ENCODE peak calls at places on chromosomes 4 and X, in nine cellular contexts. D is fibroblast of lung; J is neuronal stem cell; E is CD8-positive, alpha-beta T cell; T is prostate gland; C is tibial artery; Z is esophagus squamous epithelium; G is RWPE2; S is transverse colon. Q is an unnamed sample. For H3K9me3, the result is how much of the 10 kb centered on the place peaks cover.

GRCh38 chrX:110420771-110421498 is 62.3 kb downstream of the RTL9 start:
- DNase-seq in T (no peak), C (no peak), E (no peak), G (no peak), S (no peak), J (no peak), Z (no peak), D (no peak), Q (no peak)

GRCh38 chr4:101211146-101211553 is 136.2 kb downstream of the PPP3CA start:
- DNase-seq in Z (no peak), D (peak), C (no peak), S (no peak), E (no peak), G (no peak), T (no peak), J (no peak), Q (no peak)

GRCh38 chrX:138691186-138691585 is 20.3 kb downstream of the FGF13 start:
- DNase-seq in Z (no peak), E (no peak), T (no peak), S (no peak), G (no peak), J (no peak), C (no peak), D (no peak), Q (no peak)

GRCh38 chrX:40273356-40274050 is 175.7 kb upstream of the BCOR start:
- DNase-seq in Z (no peak), G (no peak), J (no peak), S (no peak), C (no peak), E (no peak), D (peak), T (no peak), Q (no peak)

GRCh38 chrX:148466292-148466691 is 34.1 kb upstream of the AFF2 start:
- DNase-seq in T (no peak), C (no peak), Z (no peak), G (no peak), S (no peak), D (no peak), E (no peak), J (no peak), Q (no peak)

GRCh38 chr4:75671802-75672421 is 1.3 kb downstream of the G3BP2 start:
- DNase-seq in T (no peak), G (no peak), S (no peak), Z (no peak), D (peak), E (no peak), J (no peak), C (no peak), Q (no peak)

GRCh38 chr4:94507281-94507680 is 55.5 kb downstream of the PDLIM5 start:
- DNase-seq in J (no peak), T (no peak), Z (no peak), S (no peak), G (no peak), E (no peak), D (no peak), C (no peak), Q (no peak)

GRCh38 chr4:20487852-20488251 is 212.4 kb upstream of the PACRGL start:
- DNase-seq in J (no peak), Z (no peak), S (no peak), G (no peak), D (no peak), T (no peak), C (no peak), E (no peak), Q (no peak)

GRCh38 chr4:151276787-151277557 is at the start of gene PRSS48:
- DNase-seq in Z (no peak), E (no peak), T (peak), C (peak), D (peak), J (peak), G (no peak), S (peak), Q (no peak)

GRCh38 chr4:176769519-176769918 is 23.2 kb downstream of the VEGFC start:
- DNase-seq in J (no peak), T (no peak), D (peak), S (no peak), C (no peak), Z (no peak), E (no peak), G (no peak), Q (no peak)

GRCh38 chr4:138262058-138262838 is 20.1 kb upstream of the SLC7A11 start:
- DNase-seq in Z (no peak), T (no peak), E (no peak), S (no peak), J (no peak), G (no peak), D (no peak), C (no peak), Q (no peak)

GRCh38 chr4:159367421-159368105 is 264.7 kb downstream of the RAPGEF2 start:
- DNase-seq in G (no peak), J (no peak), C (no peak), T (no peak), D (no peak), Z (no peak), S (no peak), E (no peak), Q (no peak)

GRCh38 chrX:14873676-14874049 is 442 bp downstream of the MOSPD2 start:
- DNase-seq in G (no peak), S (no peak), J (no peak), D (no peak), E (no peak), C (no peak), Z (no peak), T (no peak), Q (no peak)

GRCh38 chrX:132592880-132593279 is 104.0 kb upstream of the MBNL3 start:
- DNase-seq in Z (no peak), G (no peak), D (peak), S (no peak), T (no peak), J (peak), E (no peak), C (no peak), Q (no peak)

GRCh38 chrX:67648361-67648760 is 104.5 kb downstream of the AR start:
- DNase-seq in E (no peak), D (no peak), C (no peak), G (no peak), T (no peak), S (no peak), Z (no peak), J (no peak), Q (no peak)

GRCh38 chrX:71081348-71082148 is 13.4 kb upstream of the SNX12 start:
- DNase-seq in D (peak), C (no peak), E (no peak), T (no peak), S (no peak), Z (no peak), J (no peak), G (no peak), Q (no peak)

GRCh38 chr4:13543648-13544555 is at the start of gene NKX3-2:
- DNase-seq in T (no peak), G (peak), S (no peak), C (no peak), J (no peak), E (no peak), D (no peak), Z (no peak), Q (no peak)

GRCh38 chr4:8188085-8188484 is 11.0 kb upstream of the SH3TC1 start:
- DNase-seq in C (no peak), S (no peak), T (no peak), J (no peak), E (no peak), G (peak), D (no peak), Z (no peak), Q (no peak)

GRCh38 chr4:107834241-107834856 is 9.6 kb downstream of the SGMS2 start:
- DNase-seq in D (no peak), T (no peak), S (no peak), Z (no peak), C (no peak), J (no peak), E (no peak), G (no peak), Q (no peak)

DNA sequence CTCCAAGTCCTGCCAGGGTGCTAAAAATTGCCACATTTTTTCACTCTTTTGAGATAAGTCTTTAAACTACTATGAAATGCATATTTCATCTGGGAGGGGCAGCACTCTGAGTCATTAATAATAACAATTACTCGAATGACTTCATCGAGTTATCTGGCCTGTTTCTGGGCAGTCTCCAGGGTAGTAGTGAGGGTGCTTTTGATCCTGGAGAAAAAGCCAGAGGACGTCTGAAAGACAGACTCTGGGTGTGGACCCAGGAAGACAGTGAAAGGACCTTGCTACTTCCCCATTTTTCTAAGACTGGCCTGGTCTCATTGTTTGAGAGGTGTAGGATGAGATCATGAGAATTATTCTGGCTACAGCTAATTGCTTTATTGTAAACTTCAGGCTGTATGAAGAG is 42.2 kb upstream of the SRD5A3 start:
- DNase-seq in C (no peak), D (peak), E (no peak), S (no peak), Z (no peak), J (no peak), T (no peak), G (no peak), Q (no peak)
- H3K9me3 ChIP-seq in C (under half), D (under half), E (under half), S (under half), Z (under half), J (under half), T (under half), G (under half), Q (under half)

DNA sequence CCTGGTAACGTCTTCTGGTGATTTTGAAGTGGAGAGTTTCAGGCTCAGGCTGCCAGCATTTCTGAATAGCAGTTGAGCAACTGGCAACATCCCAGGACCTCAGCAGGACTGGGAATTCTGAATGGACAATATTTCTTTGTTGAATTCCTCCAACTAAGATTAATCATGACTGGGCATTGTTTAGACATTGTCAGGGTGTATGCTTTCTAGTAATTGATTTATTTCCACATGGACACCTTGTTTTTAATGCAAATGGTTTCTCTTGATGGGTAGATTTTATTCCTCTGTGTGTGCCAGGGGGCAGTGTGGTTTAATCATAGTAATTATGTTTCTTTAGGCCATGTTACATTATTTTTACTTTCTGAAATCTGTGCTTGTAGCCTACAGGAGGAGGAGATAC is 1004.7 kb upstream of the LCORL start:
- DNase-seq in D (peak), E (no peak), T (no peak), Z (no peak), C (no peak), G (no peak), J (no peak), S (no peak), Q (no peak)
- H3K9me3 ChIP-seq in D (under half), E (under half), T (under half), Z (under half), C (under half), G (under half), J (under half), S (under half), Q (under half)

GRCh38 chrX:143998261-143998660 is 114.4 kb downstream of the UBE2NL start:
- DNase-seq in Z (no peak), D (no peak), J (no peak), T (no peak), S (no peak), E (no peak), C (no peak), G (no peak), Q (no peak)
- H3K9me3 ChIP-seq in Z (under half), D (under half), J (under half), T (under half), S (under half), E (under half), C (under half), G (under half), Q (under half)

GRCh38 chrX:153515435-153515834 is 2.0 kb upstream of the ATP2B3 start:
- DNase-seq in Z (no peak), C (no peak), T (no peak), G (no peak), E (no peak), S (no peak), D (no peak), J (no peak), Q (no peak)

GRCh38 chrX:153519569-153520285 is 2.3 kb downstream of the ATP2B3 start:
- DNase-seq in C (no peak), D (peak), G (no peak), S (no peak), Z (no peak), J (no peak), T (no peak), E (no peak), Q (no peak)

GRCh38 chrX:153516055-153516454 is 1.4 kb upstream of the ATP2B3 start:
- DNase-seq in G (no peak), T (no peak), D (no peak), S (no peak), E (no peak), Z (no peak), C (no peak), J (no peak), Q (no peak)

GRCh38 chrX:153517941-153518834 is 746 bp downstream of the ATP2B3 start:
- DNase-seq in S (no peak), E (no peak), T (no peak), J (no peak), D (no peak), G (no peak), Z (no peak), C (no peak), Q (no peak)

GRCh38 chrX:153517421-153517820 is at the start of gene ATP2B3:
- DNase-seq in S (no peak), C (no peak), D (no peak), G (no peak), J (no peak), T (no peak), E (no peak), Z (no peak), Q (no peak)
- H3K9me3 ChIP-seq in S (under half), C (under half), D (under half), G (under half), J (under half), T (under half), E (under half), Z (under half), Q (under half)

GRCh38 chr4:1601852-1602525 is 82.1 kb downstream of the FAM53A start:
- DNase-seq in C (no peak), Z (no peak), S (no peak), E (no peak), D (no peak), G (no peak), T (no peak), J (no peak), Q (no peak)

GRCh38 chr4:1601533-1601835 is 82.6 kb downstream of the FAM53A start:
- DNase-seq in C (no peak), Z (no peak), D (no peak), E (no peak), J (no peak), G (no peak), T (no peak), S (no peak), Q (no peak)

GRCh38 chr4:1603413-1604135 is 80.5 kb downstream of the FAM53A start:
- DNase-seq in J (no peak), S (no peak), G (no peak), E (no peak), Z (no peak), D (no peak), T (no peak), C (no peak), Q (no peak)

GRCh38 chr4:1604181-1604705 is 79.9 kb downstream of the FAM53A start:
- DNase-seq in D (no peak), C (no peak), G (no peak), J (no peak), T (no peak), Z (no peak), S (no peak), E (no peak), Q (no peak)

DNA sequence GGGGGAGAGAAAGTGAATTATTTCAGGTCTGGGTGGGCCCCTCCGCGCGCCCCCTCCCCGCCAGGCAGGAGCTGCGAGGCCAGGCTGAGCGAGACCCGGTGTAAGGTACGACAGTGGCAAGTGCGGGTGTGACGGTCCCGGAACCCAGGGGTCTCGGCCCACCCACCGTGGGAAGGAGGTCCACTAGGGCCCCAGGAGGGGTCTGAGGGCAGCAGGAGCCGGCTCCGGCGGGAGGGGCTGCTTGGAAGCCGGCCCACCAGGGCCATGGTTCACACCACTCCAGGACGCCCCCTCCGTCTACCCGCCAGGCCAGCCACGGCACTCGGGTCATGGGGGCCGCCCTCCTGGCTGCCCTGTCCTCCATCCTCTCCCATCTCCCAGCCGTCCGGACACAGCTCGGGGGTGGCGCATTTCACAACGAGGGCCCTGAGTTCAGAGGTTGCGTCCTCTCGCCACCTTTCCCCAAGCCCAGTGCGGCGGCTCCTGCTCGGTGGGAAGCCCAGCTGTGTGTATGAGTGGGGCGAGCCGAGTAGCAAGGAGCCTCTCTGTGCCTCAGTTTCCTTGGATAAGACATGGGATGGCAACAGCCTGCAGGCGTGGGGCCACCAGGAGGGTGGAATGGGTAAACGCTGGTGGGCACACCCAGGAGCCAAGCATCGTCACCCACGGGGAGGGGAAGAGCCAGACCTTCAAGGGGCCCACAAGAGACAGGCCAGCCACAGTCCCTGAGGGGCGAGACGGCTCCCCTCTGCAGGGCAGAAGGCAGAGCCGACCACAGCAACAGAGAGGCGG is 81.3 kb downstream of the FAM53A start:
- DNase-seq in D (no peak), S (no peak), C (no peak), J (no peak), G (peak), T (no peak), E (no peak), Z (no peak), Q (no peak)
- H3K9me3 ChIP-seq in D (under half), S (under half), C (under half), J (under half), G (under half), T (under half), E (under half), Z (under half), Q (under half)